ENCODE peak calls at places on chromosomes 12 and 14, in four cellular contexts. A, G, Q and P are unnamed samples.

GRCh38 chr12:103470664-103471063 is 25.1 kb downstream of the C12orf42 start:
- DNase-seq in A (no peak), G (no peak), Q (no peak), P (no peak)

GRCh38 chr14:68306934-68307758 is 485.7 kb downstream of the ZFP36L1 start:
- DNase-seq in A (no peak), G (no peak), Q (no peak), P (peak)

GRCh38 chr12:107748472-107748871 is 12.5 kb downstream of the PRDM4 start:
- DNase-seq in A (no peak), G (no peak), Q (no peak), P (no peak)

GRCh38 chr12:108312885-108313203 is 26.3 kb downstream of the CMKLR1 start:
- DNase-seq in A (no peak), G (peak), Q (no peak), P (no peak)

GRCh38 chr14:38762436-38762835 is 340.6 kb downstream of the SEC23A start:
- DNase-seq in A (no peak), G (no peak), Q (no peak), P (no peak)

GRCh38 chr12:99619389-99620158 is 28.0 kb upstream of the GARIN6 start:
- DNase-seq in A (no peak), G (no peak), Q (no peak), P (no peak)

GRCh38 chr14:57066887-57067513 is 201.7 kb downstream of the EXOC5 start:
- DNase-seq in A (peak), G (peak), Q (no peak), P (peak)

GRCh38 chr14:82565825-82566224 is 1032.2 kb upstream of the SEL1L start:
- DNase-seq in A (no peak), G (no peak), Q (no peak), P (no peak)

GRCh38 chr12:11730299-11731041 is 81.0 kb downstream of the ETV6 start:
- DNase-seq in A (no peak), G (peak), Q (peak), P (peak)

GRCh38 chr12:7645395-7646177 is 20.1 kb downstream of the APOBEC1 start:
- DNase-seq in A (peak), G (no peak), Q (peak), P (no peak)

GRCh38 chr12:116441292-116441691 is 117.9 kb upstream of the MAP1LC3B2 start:
- DNase-seq in A (no peak), G (peak), Q (no peak), P (no peak)

GRCh38 chr14:67694791-67695393 is 672 bp downstream of the RDH11 start:
- DNase-seq in A (peak), G (peak), Q (peak), P (peak)

GRCh38 chr12:112018571-112019237 is 5.5 kb downstream of the ERP29 start:
- DNase-seq in A (no peak), G (no peak), Q (no peak), P (no peak)

GRCh38 chr14:94077111-94077821 is 3.7 kb downstream of the DDX24 start:
- DNase-seq in A (no peak), G (no peak), Q (no peak), P (no peak)

GRCh38 chr14:34498684-34499412 is 36.8 kb upstream of the SPTSSA start:
- DNase-seq in A (peak), G (no peak), Q (no peak), P (peak)

GRCh38 chr14:23513005-23513412 is 38.6 kb downstream of the ZFHX2 start:
- DNase-seq in A (no peak), G (no peak), Q (no peak), P (peak)

GRCh38 chr12:52877242-52877641 is 27.6 kb downstream of the KRT8 start:
- DNase-seq in A (no peak), G (no peak), Q (no peak), P (no peak)

GRCh38 chr12:59578239-59578638 is 17.6 kb upstream of the SLC16A7 start:
- DNase-seq in A (no peak), G (no peak), Q (no peak), P (no peak)

GRCh38 chr12:96889273-96889933 is 17.7 kb upstream of the NEDD1 start:
- DNase-seq in A (peak), G (no peak), Q (no peak), P (no peak)

GRCh38 chr14:54364555-54365415 is 32.0 kb upstream of the CDKN3 start:
- DNase-seq in A (no peak), G (peak), Q (no peak), P (peak)

GRCh38 chr14:76212242-76212641 is 60.5 kb downstream of the GPATCH2L start:
- DNase-seq in A (no peak), G (no peak), Q (no peak), P (no peak)

GRCh38 chr14:48726080-48726642 is 860.0 kb downstream of the RPS29 start:
- DNase-seq in A (no peak), G (no peak), Q (no peak), P (no peak)

GRCh38 chr14:106530423-106531107 is 1004.2 kb downstream of the TMEM121 start:
- DNase-seq in A (no peak), G (no peak), Q (peak), P (no peak)

GRCh38 chr12:56087220-56087619 is 7.3 kb downstream of the ERBB3 start:
- DNase-seq in A (no peak), G (peak), Q (no peak), P (peak)

GRCh38 chr12:19967486-19967885 is 400.9 kb upstream of the PDE3A start:
- DNase-seq in A (peak), G (peak), Q (no peak), P (no peak)

GRCh38 chr14:75249958-75250336 is 28.7 kb upstream of the FOS start:
- DNase-seq in A (no peak), G (no peak), Q (no peak), P (no peak)

GRCh38 chr12:52249041-52249461 is 16.0 kb downstream of the KRT7 start:
- DNase-seq in A (no peak), G (peak), Q (no peak), P (peak)

GRCh38 chr12:43028826-43029225 is 439.3 kb upstream of the PRICKLE1 start:
- DNase-seq in A (no peak), G (no peak), Q (no peak), P (no peak)

GRCh38 chr12:63129927-63130326 is 21.1 kb downstream of the AVPR1A start:
- DNase-seq in A (no peak), G (no peak), Q (no peak), P (no peak)

DNA sequence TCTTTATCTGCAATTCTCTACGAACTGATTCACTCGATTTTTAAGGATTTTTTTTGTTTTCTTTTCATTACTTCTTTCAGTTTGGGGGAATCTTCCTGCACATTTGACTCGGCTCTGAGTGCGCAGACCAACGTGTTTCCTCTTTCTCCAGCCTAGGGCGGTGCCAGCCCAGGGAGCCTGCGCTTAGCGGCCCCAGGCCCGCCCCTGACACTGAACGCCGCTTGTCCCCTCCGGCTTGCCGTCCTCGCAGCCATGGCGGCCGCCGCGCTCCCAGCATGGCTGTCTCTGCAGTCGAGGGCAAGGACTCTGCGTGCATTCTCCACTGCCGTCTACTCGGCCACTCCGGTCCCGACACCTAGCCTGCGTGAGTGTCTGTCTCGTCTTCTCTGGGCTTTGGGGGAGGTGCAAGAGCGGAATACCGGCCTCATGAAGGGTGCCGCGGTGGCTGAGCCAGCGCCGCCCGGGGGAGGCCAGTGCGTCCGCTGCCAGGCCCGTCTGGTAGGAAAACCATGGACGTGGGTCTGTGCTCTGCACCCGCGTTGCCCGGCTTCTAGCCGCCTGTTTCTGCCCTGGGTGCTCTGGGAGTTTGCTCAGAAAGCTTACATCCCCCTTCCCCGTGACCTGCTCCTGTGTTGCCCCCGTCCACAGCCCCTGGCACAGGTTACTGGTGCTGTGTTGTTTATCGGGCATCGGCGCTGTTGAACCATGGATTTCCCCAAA is at the start of gene MRPS35:
- DNase-seq in A (peak), G (peak), Q (peak), P (peak)
- TF ChIP-seq POLR2A in A (peak), G (peak), Q (peak), P (peak)

DNA sequence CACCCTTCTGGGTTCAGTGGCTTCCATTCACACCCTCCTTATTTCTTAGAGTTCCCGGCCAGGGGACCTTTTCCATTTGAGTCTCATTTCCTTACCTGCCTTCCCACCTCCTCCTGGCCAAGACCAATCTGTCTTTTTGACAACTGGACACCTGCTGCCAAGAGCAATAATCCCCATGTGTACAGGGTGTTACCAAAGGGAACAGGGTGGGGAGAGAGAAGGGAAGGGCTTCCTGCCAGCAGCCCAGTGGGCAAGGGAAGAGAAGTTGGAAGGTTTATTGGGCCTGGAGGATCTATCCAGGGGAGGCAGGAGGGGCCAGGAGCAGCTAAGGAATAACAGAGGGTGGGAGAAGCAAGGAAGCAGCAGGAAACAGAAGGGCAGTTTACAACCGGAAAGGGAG is 346.2 kb downstream of the C12orf75 start:
- DNase-seq in A (no peak), G (peak), Q (no peak), P (peak)
- H3K27ac ChIP-seq in A (no peak), G (no peak), Q (no peak), P (no peak)

GRCh38 chr12:49635656-49636055 is 12.3 kb downstream of the PRPF40B start:
- DNase-seq in A (no peak), G (no peak), Q (no peak), P (no peak)
- TF ChIP-seq POLR2A in A (no peak), G (no peak), Q (no peak), P (no peak)

GRCh38 chr12:2893007-2893406 is 2.3 kb downstream of the TULP3 start:
- DNase-seq in A (no peak), G (no peak), Q (no peak), P (no peak)

GRCh38 chr12:2892246-2892645 is 1.6 kb downstream of the TULP3 start:
- DNase-seq in A (no peak), G (no peak), Q (no peak), P (no peak)

GRCh38 chr12:2897418-2897817 is 6.7 kb downstream of the TULP3 start:
- DNase-seq in A (no peak), G (no peak), Q (no peak), P (no peak)

GRCh38 chr12:2894961-2895360 is 4.3 kb downstream of the TULP3 start:
- DNase-seq in A (no peak), G (no peak), Q (no peak), P (no peak)

GRCh38 chr12:2895511-2895910 is 4.8 kb downstream of the TULP3 start:
- DNase-seq in A (no peak), G (no peak), Q (no peak), P (no peak)
- H3K27ac ChIP-seq in A (no peak), G (no peak), Q (no peak), P (no peak)

DNA sequence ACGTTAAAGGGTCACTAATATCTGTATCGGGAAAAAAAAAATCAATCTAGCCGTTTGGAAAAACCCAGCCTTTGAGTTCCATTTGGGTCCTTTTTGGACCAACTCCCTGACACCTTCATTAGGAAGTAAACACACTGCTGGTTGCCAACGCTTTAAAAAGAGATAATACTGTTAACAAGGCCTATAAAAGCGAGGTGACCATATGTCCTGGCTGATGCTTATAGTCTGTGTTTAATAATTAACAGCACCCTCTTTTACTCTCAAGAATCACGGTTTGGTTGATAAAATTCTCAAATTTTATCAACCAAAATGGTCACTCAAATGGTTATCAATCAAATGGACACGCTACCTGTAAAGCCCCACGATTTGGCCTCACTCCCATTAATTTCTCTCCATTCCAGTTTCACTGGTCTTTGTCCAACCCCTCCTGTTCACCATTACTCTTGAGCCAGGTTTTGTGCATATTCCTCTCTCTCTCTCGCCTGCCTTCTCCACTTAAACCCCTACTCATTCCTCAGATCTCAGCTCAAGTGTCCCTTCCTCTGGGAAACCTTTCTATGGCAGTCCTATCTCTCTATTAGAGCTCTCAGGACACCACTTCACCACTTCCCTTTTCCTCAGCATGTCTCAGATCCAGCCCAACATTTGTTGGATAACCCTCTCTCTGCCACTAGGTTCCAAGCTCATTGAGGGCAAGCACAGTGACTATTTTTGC is 9.5 kb downstream of the BTG1 start:
- DNase-seq in A (no peak), G (no peak), Q (no peak), P (no peak)
- TF ChIP-seq POLR2A in A (no peak), G (no peak), Q (no peak), P (no peak)

GRCh38 chr14:73027546-73027945 is 640 bp upstream of the ZFYVE1 start:
- DNase-seq in A (no peak), G (no peak), Q (no peak), P (no peak)
- H3K27ac ChIP-seq in A (peak), G (no peak), Q (no peak), P (no peak)

DNA sequence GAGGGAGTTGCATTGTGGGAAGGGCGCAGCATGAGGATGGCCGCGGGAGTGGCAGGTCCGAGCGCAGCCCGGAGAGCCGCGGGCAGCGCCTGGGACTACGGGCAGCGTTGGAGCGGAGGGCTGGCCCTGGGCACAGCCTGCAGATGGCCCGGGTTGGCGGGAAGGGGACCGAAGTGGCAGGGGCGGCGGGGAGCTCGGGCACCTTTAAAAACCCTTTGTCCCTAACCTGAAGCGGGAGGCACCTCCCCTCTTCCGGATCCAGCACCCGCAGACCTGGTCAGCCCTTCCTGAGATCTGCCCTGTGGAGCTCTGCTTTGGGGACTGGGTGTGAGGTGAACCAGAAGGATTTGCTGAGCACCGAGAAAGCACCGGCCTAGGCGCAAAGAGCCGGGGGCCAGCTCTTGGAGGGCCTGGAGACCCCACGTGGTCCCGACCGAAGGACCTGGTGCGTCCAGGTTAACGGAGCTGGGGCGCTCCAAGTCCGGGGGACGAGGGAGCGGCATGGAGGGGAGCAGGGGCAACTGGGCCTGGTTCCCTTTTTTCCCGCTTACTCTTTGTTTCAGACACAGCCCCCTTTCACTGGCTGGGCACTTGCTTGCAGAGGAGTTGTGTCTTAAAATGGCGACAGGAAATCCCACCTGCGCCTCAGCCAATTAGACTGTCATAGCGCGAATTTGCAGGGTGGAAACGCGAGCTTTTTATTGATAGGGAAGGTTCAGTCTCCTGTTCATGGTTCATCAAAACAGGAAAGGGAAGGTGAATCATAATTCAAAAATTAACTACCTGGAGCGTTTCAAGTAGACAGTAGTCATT is 792 bp upstream of the SLC38A1 start:
- DNase-seq in A (peak), G (no peak), Q (peak), P (no peak)
- TF ChIP-seq POLR2A in A (no peak), G (no peak), Q (no peak), P (no peak)